ENCODE peak calls at places on chromosomes 4 and X, in six cellular contexts. One of them, this sample, is unnamed.

GRCh38 chr4:48722509-48723446 is 57.3 kb downstream of the FRYL start:
- DNase-seq in K562: no peak
- DNase-seq in A549: no peak
- DNase-seq in IMR-90: peak
- DNase-seq in H1: no peak
- DNase-seq in SK-N-SH: no peak
- DNase-seq in this sample: no peak

GRCh38 chr4:146524663-146525062 is 2.9 kb upstream of the SLC10A7 start:
- DNase-seq in SK-N-SH: no peak
- DNase-seq in H1: no peak
- DNase-seq in K562: no peak
- DNase-seq in A549: no peak
- DNase-seq in IMR-90: no peak
- DNase-seq in this sample: no peak

GRCh38 chr4:70722199-70722791 is 531 bp downstream of the RUFY3 start:
- DNase-seq in SK-N-SH: peak
- DNase-seq in IMR-90: peak
- DNase-seq in H1: no peak
- DNase-seq in K562: peak
- DNase-seq in A549: no peak
- DNase-seq in this sample: no peak

GRCh38 chr4:95165926-95166524 is 382.7 kb downstream of the UNC5C start:
- DNase-seq in K562: peak
- DNase-seq in SK-N-SH: peak
- DNase-seq in IMR-90: peak
- DNase-seq in H1: no peak
- DNase-seq in A549: peak
- DNase-seq in this sample: peak

GRCh38 chr4:182493377-182493776 is 250.2 kb downstream of the TENM3 start:
- DNase-seq in SK-N-SH: no peak
- DNase-seq in K562: no peak
- DNase-seq in A549: no peak
- DNase-seq in H1: no peak
- DNase-seq in IMR-90: no peak
- DNase-seq in this sample: no peak

GRCh38 chrX:1111543-1112300 is 100.7 kb downstream of the CRLF2 start:
- DNase-seq in H1: peak
- DNase-seq in SK-N-SH: no peak
- DNase-seq in IMR-90: no peak
- DNase-seq in K562: no peak
- DNase-seq in A549: no peak
- DNase-seq in this sample: no peak

GRCh38 chr4:47891928-47892327 is 22.5 kb downstream of the NFXL1 start:
- DNase-seq in A549: no peak
- DNase-seq in IMR-90: no peak
- DNase-seq in K562: no peak
- DNase-seq in H1: no peak
- DNase-seq in SK-N-SH: no peak
- DNase-seq in this sample: no peak

GRCh38 chrX:37958493-37959211 is 47.7 kb upstream of the SYTL5 start:
- DNase-seq in A549: no peak
- DNase-seq in K562: no peak
- DNase-seq in IMR-90: peak
- DNase-seq in H1: no peak
- DNase-seq in SK-N-SH: no peak
- DNase-seq in this sample: peak

GRCh38 chr4:108830509-108831244 is 67.8 kb upstream of the ETNPPL start:
- DNase-seq in SK-N-SH: no peak
- DNase-seq in IMR-90: peak
- DNase-seq in K562: no peak
- DNase-seq in H1: no peak
- DNase-seq in A549: no peak
- DNase-seq in this sample: no peak

GRCh38 chr4:154143720-154144119 is 347.9 kb downstream of the DCHS2 start:
- DNase-seq in K562: no peak
- DNase-seq in SK-N-SH: no peak
- DNase-seq in H1: no peak
- DNase-seq in A549: no peak
- DNase-seq in IMR-90: no peak
- DNase-seq in this sample: no peak

GRCh38 chr4:26343041-26343403 is 22.2 kb downstream of the RBPJ start:
- DNase-seq in SK-N-SH: no peak
- DNase-seq in K562: no peak
- DNase-seq in H1: no peak
- DNase-seq in IMR-90: peak
- DNase-seq in A549: no peak
- DNase-seq in this sample: no peak

GRCh38 chrX:148380614-148381561 is 119.5 kb upstream of the AFF2 start:
- DNase-seq in K562: no peak
- DNase-seq in H1: no peak
- DNase-seq in IMR-90: no peak
- DNase-seq in A549: no peak
- DNase-seq in SK-N-SH: no peak
- DNase-seq in this sample: no peak

GRCh38 chr4:142809559-142809958 is 36.5 kb downstream of the INPP4B start:
- DNase-seq in SK-N-SH: no peak
- DNase-seq in A549: no peak
- DNase-seq in IMR-90: peak
- DNase-seq in H1: no peak
- DNase-seq in K562: no peak
- DNase-seq in this sample: no peak

GRCh38 chr4:8607603-8608481 is 15.3 kb downstream of the CPZ start:
- DNase-seq in K562: peak
- DNase-seq in H1: peak
- DNase-seq in SK-N-SH: peak
- DNase-seq in IMR-90: no peak
- DNase-seq in A549: no peak
- DNase-seq in this sample: no peak

GRCh38 chrX:142089193-142089592 is 115.9 kb downstream of the MAGEC2 start:
- DNase-seq in H1: no peak
- DNase-seq in K562: no peak
- DNase-seq in A549: peak
- DNase-seq in SK-N-SH: peak
- DNase-seq in IMR-90: peak
- DNase-seq in this sample: no peak

GRCh38 chrX:118603981-118604380 is 108.4 kb downstream of the DOCK11 start:
- DNase-seq in H1: peak
- DNase-seq in K562: peak
- DNase-seq in SK-N-SH: peak
- DNase-seq in IMR-90: peak
- DNase-seq in A549: peak
- DNase-seq in this sample: peak

GRCh38 chrX:100743009-100743615 is 11.2 kb upstream of the SYTL4 start:
- DNase-seq in SK-N-SH: no peak
- DNase-seq in IMR-90: no peak
- DNase-seq in A549: no peak
- DNase-seq in H1: no peak
- DNase-seq in K562: no peak
- DNase-seq in this sample: no peak

GRCh38 chrX:129227376-129227775 is 295.9 kb downstream of the SMARCA1 start:
- DNase-seq in H1: no peak
- DNase-seq in A549: no peak
- DNase-seq in SK-N-SH: no peak
- DNase-seq in K562: no peak
- DNase-seq in IMR-90: no peak
- DNase-seq in this sample: no peak

GRCh38 chr4:707929-708630 is 2.4 kb downstream of the PCGF3 start:
- DNase-seq in SK-N-SH: no peak
- DNase-seq in A549: no peak
- DNase-seq in IMR-90: no peak
- DNase-seq in H1: no peak
- DNase-seq in K562: no peak
- DNase-seq in this sample: no peak

GRCh38 chr4:53764761-53765490 is 173.6 kb upstream of the LNX1 start:
- DNase-seq in K562: no peak
- DNase-seq in H1: no peak
- DNase-seq in SK-N-SH: no peak
- DNase-seq in A549: no peak
- DNase-seq in IMR-90: no peak
- DNase-seq in this sample: no peak

GRCh38 chrX:7771788-7772438 is 71.1 kb upstream of the VCX start:
- DNase-seq in K562: no peak
- DNase-seq in IMR-90: no peak
- DNase-seq in A549: no peak
- DNase-seq in SK-N-SH: no peak
- DNase-seq in H1: no peak
- DNase-seq in this sample: peak

GRCh38 chr4:165493359-165493758 is 114.6 kb downstream of the CPE start:
- DNase-seq in SK-N-SH: peak
- DNase-seq in K562: peak
- DNase-seq in IMR-90: peak
- DNase-seq in H1: peak
- DNase-seq in A549: peak
- DNase-seq in this sample: peak

GRCh38 chrX:120752431-120753128 is 122.7 kb upstream of the C1GALT1C1 start:
- DNase-seq in A549: no peak
- DNase-seq in K562: no peak
- DNase-seq in IMR-90: no peak
- DNase-seq in H1: no peak
- DNase-seq in SK-N-SH: no peak
- DNase-seq in this sample: peak

GRCh38 chr4:37358748-37359147 is 114.2 kb downstream of the NWD2 start:
- DNase-seq in IMR-90: no peak
- DNase-seq in SK-N-SH: no peak
- DNase-seq in K562: no peak
- DNase-seq in A549: no peak
- DNase-seq in H1: no peak
- DNase-seq in this sample: no peak

GRCh38 chrX:13719192-13719856 is 15.1 kb downstream of the TRAPPC2 start:
- DNase-seq in K562: no peak
- DNase-seq in SK-N-SH: no peak
- DNase-seq in IMR-90: peak
- DNase-seq in H1: no peak
- DNase-seq in A549: no peak
- DNase-seq in this sample: peak

GRCh38 chr4:123418486-123418931 is 21.9 kb downstream of the SPRY1 start:
- DNase-seq in A549: no peak
- DNase-seq in SK-N-SH: no peak
- DNase-seq in IMR-90: peak
- DNase-seq in K562: no peak
- DNase-seq in H1: no peak
- DNase-seq in this sample: peak

GRCh38 chr4:181582595-181582994 is 660.6 kb upstream of the TENM3 start:
- DNase-seq in H1: no peak
- DNase-seq in K562: peak
- DNase-seq in A549: peak
- DNase-seq in IMR-90: no peak
- DNase-seq in SK-N-SH: peak
- DNase-seq in this sample: no peak

GRCh38 chr4:74328501-74328900 is 20.2 kb downstream of the EPGN start:
- DNase-seq in A549: no peak
- DNase-seq in SK-N-SH: no peak
- DNase-seq in H1: no peak
- DNase-seq in K562: no peak
- DNase-seq in IMR-90: peak
- DNase-seq in this sample: no peak

GRCh38 chr4:13656569-13656988 is 29.1 kb upstream of the BOD1L1 start:
- DNase-seq in A549: peak
- DNase-seq in SK-N-SH: peak
- DNase-seq in H1: peak
- DNase-seq in IMR-90: peak
- DNase-seq in K562: peak
- DNase-seq in this sample: peak

GRCh38 chrX:40949071-40949470 is 136.2 kb upstream of the USP9X start:
- DNase-seq in IMR-90: no peak
- DNase-seq in K562: no peak
- DNase-seq in SK-N-SH: no peak
- DNase-seq in A549: no peak
- DNase-seq in H1: no peak
- DNase-seq in this sample: no peak
- TF ChIP-seq RFX5 in IMR-90: no peak
- TF ChIP-seq RFX5 in K562: no peak
- TF ChIP-seq RFX5 in SK-N-SH: no peak
- TF ChIP-seq RFX5 in A549: no peak
- TF ChIP-seq RFX5 in H1: no peak
- TF ChIP-seq RFX5 in this sample: no peak

GRCh38 chrX:40433160-40433559 is 147.6 kb upstream of the ATP6AP2 start:
- DNase-seq in IMR-90: no peak
- DNase-seq in A549: no peak
- DNase-seq in K562: no peak
- DNase-seq in SK-N-SH: no peak
- DNase-seq in H1: no peak
- DNase-seq in this sample: peak

GRCh38 chrX:40439625-40440532 is 140.9 kb upstream of the ATP6AP2 start:
- DNase-seq in SK-N-SH: no peak
- DNase-seq in H1: no peak
- DNase-seq in K562: no peak
- DNase-seq in A549: no peak
- DNase-seq in IMR-90: no peak
- DNase-seq in this sample: no peak

GRCh38 chrX:40437348-40437747 is 143.4 kb upstream of the ATP6AP2 start:
- DNase-seq in SK-N-SH: no peak
- DNase-seq in A549: no peak
- DNase-seq in H1: no peak
- DNase-seq in K562: no peak
- DNase-seq in IMR-90: no peak
- DNase-seq in this sample: no peak

GRCh38 chrX:40434443-40434842 is 146.3 kb upstream of the ATP6AP2 start:
- DNase-seq in SK-N-SH: no peak
- DNase-seq in H1: no peak
- DNase-seq in A549: no peak
- DNase-seq in IMR-90: no peak
- DNase-seq in K562: no peak
- DNase-seq in this sample: no peak

GRCh38 chrX:40434947-40435346 is 145.8 kb upstream of the ATP6AP2 start:
- DNase-seq in SK-N-SH: peak
- DNase-seq in H1: peak
- DNase-seq in IMR-90: peak
- DNase-seq in A549: no peak
- DNase-seq in K562: peak
- DNase-seq in this sample: no peak
- TF ChIP-seq RFX5 in SK-N-SH: no peak
- TF ChIP-seq RFX5 in H1: no peak
- TF ChIP-seq RFX5 in IMR-90: no peak
- TF ChIP-seq RFX5 in A549: no peak
- TF ChIP-seq RFX5 in K562: no peak
- TF ChIP-seq RFX5 in this sample: no peak

GRCh38 chrX:145631461-145631951 is 186.1 kb upstream of the SLITRK2 start:
- DNase-seq in A549: no peak
- DNase-seq in SK-N-SH: no peak
- DNase-seq in H1: no peak
- DNase-seq in K562: no peak
- DNase-seq in IMR-90: no peak
- DNase-seq in this sample: no peak
- TF ChIP-seq RFX5 in A549: no peak
- TF ChIP-seq RFX5 in SK-N-SH: no peak
- TF ChIP-seq RFX5 in H1: no peak
- TF ChIP-seq RFX5 in K562: no peak
- TF ChIP-seq RFX5 in IMR-90: no peak
- TF ChIP-seq RFX5 in this sample: no peak

GRCh38 chrX:144819406-144819805 is 427.9 kb upstream of the SPANXN1 start:
- DNase-seq in SK-N-SH: no peak
- DNase-seq in K562: no peak
- DNase-seq in IMR-90: no peak
- DNase-seq in A549: no peak
- DNase-seq in H1: no peak
- DNase-seq in this sample: no peak
- TF ChIP-seq RFX5 in SK-N-SH: no peak
- TF ChIP-seq RFX5 in K562: no peak
- TF ChIP-seq RFX5 in IMR-90: no peak
- TF ChIP-seq RFX5 in A549: no peak
- TF ChIP-seq RFX5 in H1: no peak
- TF ChIP-seq RFX5 in this sample: no peak

This sample was measured in HepG2.